ENCODE peak calls at places on chromosomes 16 and 17, in ten cellular contexts. One of them, this sample, is unnamed.

GRCh38 chr17:48642059-48642842 is 16.1 kb upstream of the HOXB9 start:
- DNase-seq in CD8-positive, alpha-beta T cell: no peak
- DNase-seq in foreskin keratinocyte: no peak
- DNase-seq in CD4-positive, alpha-beta memory T cell: no peak
- DNase-seq in SJSA1: no peak
- DNase-seq in SK-N-SH: peak; percentile 35
- DNase-seq in breast epithelium: no peak
- DNase-seq in heart left ventricle: no peak
- DNase-seq in prostate gland: no peak
- DNase-seq in aorta: no peak
- DNase-seq in this sample: no peak

GRCh38 chr16:53055603-53056527 is 1.1 kb downstream of the CHD9 start:
- DNase-seq in heart left ventricle: peak; percentile 56
- DNase-seq in aorta: no peak
- DNase-seq in SJSA1: peak; percentile 73
- DNase-seq in CD4-positive, alpha-beta memory T cell: no peak
- DNase-seq in foreskin keratinocyte: peak; percentile 59
- DNase-seq in CD8-positive, alpha-beta T cell: no peak
- DNase-seq in SK-N-SH: peak; percentile 43
- DNase-seq in prostate gland: peak; percentile 37
- DNase-seq in breast epithelium: peak; percentile 37
- DNase-seq in this sample: peak; percentile 30

GRCh38 chr17:36496018-36496789 is 9.7 kb downstream of the ZNHIT3 start:
- DNase-seq in prostate gland: no peak
- DNase-seq in SJSA1: no peak
- DNase-seq in breast epithelium: no peak
- DNase-seq in SK-N-SH: no peak
- DNase-seq in CD4-positive, alpha-beta memory T cell: no peak
- DNase-seq in foreskin keratinocyte: no peak
- DNase-seq in CD8-positive, alpha-beta T cell: no peak
- DNase-seq in heart left ventricle: no peak
- DNase-seq in aorta: no peak
- DNase-seq in this sample: no peak

GRCh38 chr17:968812-969766 is 10.5 kb downstream of the NXN start:
- DNase-seq in breast epithelium: no peak
- DNase-seq in SK-N-SH: peak; percentile 34
- DNase-seq in SJSA1: no peak
- DNase-seq in prostate gland: no peak
- DNase-seq in foreskin keratinocyte: peak; percentile 78
- DNase-seq in aorta: no peak
- DNase-seq in CD4-positive, alpha-beta memory T cell: no peak
- DNase-seq in heart left ventricle: no peak
- DNase-seq in CD8-positive, alpha-beta T cell: no peak
- DNase-seq in this sample: peak; percentile 56

GRCh38 chr16:15856901-15857778 is at the start of gene MYH11:
- DNase-seq in CD4-positive, alpha-beta memory T cell: no peak
- DNase-seq in SJSA1: no peak
- DNase-seq in heart left ventricle: peak; percentile 19
- DNase-seq in aorta: peak; percentile 67
- DNase-seq in CD8-positive, alpha-beta T cell: no peak
- DNase-seq in prostate gland: no peak
- DNase-seq in SK-N-SH: peak; percentile 56
- DNase-seq in foreskin keratinocyte: peak; percentile 26
- DNase-seq in breast epithelium: peak; percentile 42
- DNase-seq in this sample: no peak

GRCh38 chr17:67652433-67652832 is 65.3 kb upstream of the NOL11 start:
- DNase-seq in prostate gland: no peak
- DNase-seq in aorta: no peak
- DNase-seq in foreskin keratinocyte: no peak
- DNase-seq in SJSA1: no peak
- DNase-seq in breast epithelium: no peak
- DNase-seq in CD4-positive, alpha-beta memory T cell: no peak
- DNase-seq in heart left ventricle: no peak
- DNase-seq in CD8-positive, alpha-beta T cell: no peak
- DNase-seq in SK-N-SH: no peak
- DNase-seq in this sample: no peak

GRCh38 chr17:80025140-80025539 is 10.5 kb downstream of the TBC1D16 start:
- DNase-seq in CD8-positive, alpha-beta T cell: no peak
- DNase-seq in prostate gland: peak; percentile 62
- DNase-seq in SK-N-SH: peak; percentile 59
- DNase-seq in foreskin keratinocyte: peak; percentile 71
- DNase-seq in breast epithelium: no peak
- DNase-seq in heart left ventricle: no peak
- DNase-seq in SJSA1: no peak
- DNase-seq in CD4-positive, alpha-beta memory T cell: no peak
- DNase-seq in aorta: no peak
- DNase-seq in this sample: peak; percentile 100

GRCh38 chr16:65323655-65324237 is 201.9 kb upstream of the CDH11 start:
- DNase-seq in foreskin keratinocyte: no peak
- DNase-seq in heart left ventricle: no peak
- DNase-seq in CD8-positive, alpha-beta T cell: no peak
- DNase-seq in CD4-positive, alpha-beta memory T cell: no peak
- DNase-seq in SJSA1: no peak
- DNase-seq in aorta: no peak
- DNase-seq in breast epithelium: no peak
- DNase-seq in prostate gland: no peak
- DNase-seq in SK-N-SH: no peak
- DNase-seq in this sample: no peak

GRCh38 chr17:4014148-4014927 is 50.1 kb upstream of the ATP2A3 start:
- DNase-seq in CD8-positive, alpha-beta T cell: no peak
- DNase-seq in heart left ventricle: no peak
- DNase-seq in SJSA1: no peak
- DNase-seq in SK-N-SH: no peak
- DNase-seq in CD4-positive, alpha-beta memory T cell: no peak
- DNase-seq in aorta: no peak
- DNase-seq in breast epithelium: no peak
- DNase-seq in prostate gland: no peak
- DNase-seq in foreskin keratinocyte: no peak
- DNase-seq in this sample: peak; percentile 78

GRCh38 chr17:4019400-4019799 is 55.2 kb upstream of the ATP2A3 start:
- DNase-seq in foreskin keratinocyte: no peak
- DNase-seq in CD8-positive, alpha-beta T cell: no peak
- DNase-seq in prostate gland: no peak
- DNase-seq in CD4-positive, alpha-beta memory T cell: no peak
- DNase-seq in breast epithelium: no peak
- DNase-seq in SK-N-SH: no peak
- DNase-seq in heart left ventricle: no peak
- DNase-seq in aorta: no peak
- DNase-seq in SJSA1: no peak
- DNase-seq in this sample: no peak

GRCh38 chr17:4020096-4020495 is 55.9 kb upstream of the ATP2A3 start:
- DNase-seq in foreskin keratinocyte: no peak
- DNase-seq in SJSA1: no peak
- DNase-seq in CD4-positive, alpha-beta memory T cell: no peak
- DNase-seq in prostate gland: no peak
- DNase-seq in heart left ventricle: no peak
- DNase-seq in aorta: no peak
- DNase-seq in CD8-positive, alpha-beta T cell: no peak
- DNase-seq in SK-N-SH: no peak
- DNase-seq in breast epithelium: no peak
- DNase-seq in this sample: no peak

GRCh38 chr17:4018446-4018845 is 54.2 kb upstream of the ATP2A3 start:
- DNase-seq in SK-N-SH: no peak
- DNase-seq in CD4-positive, alpha-beta memory T cell: no peak
- DNase-seq in breast epithelium: no peak
- DNase-seq in prostate gland: no peak
- DNase-seq in CD8-positive, alpha-beta T cell: no peak
- DNase-seq in SJSA1: no peak
- DNase-seq in aorta: no peak
- DNase-seq in foreskin keratinocyte: no peak
- DNase-seq in heart left ventricle: no peak
- DNase-seq in this sample: peak; percentile 44

DNA sequence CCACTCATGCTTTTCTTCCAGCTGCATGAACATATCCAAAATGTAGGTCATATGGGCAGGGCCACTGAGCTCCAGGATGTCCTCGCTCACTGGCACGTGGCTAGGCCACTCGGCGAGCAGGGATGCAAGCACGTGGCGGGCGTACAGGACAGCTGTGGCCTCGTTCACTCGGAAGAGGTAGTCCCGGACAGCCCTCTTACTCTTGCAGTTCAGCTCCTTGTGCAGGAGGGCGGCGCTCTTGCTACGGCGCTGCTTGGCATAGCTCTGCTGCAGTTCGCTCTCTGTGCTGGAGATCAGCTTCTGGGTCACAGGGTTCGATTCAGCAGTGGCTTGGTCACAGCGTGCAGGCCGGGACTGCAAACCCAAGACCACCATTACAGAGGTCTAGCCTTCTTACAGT is 53.1 kb upstream of the ATP2A3 start:
- DNase-seq in SJSA1: no peak
- DNase-seq in heart left ventricle: no peak
- DNase-seq in breast epithelium: no peak
- DNase-seq in CD8-positive, alpha-beta T cell: no peak
- DNase-seq in CD4-positive, alpha-beta memory T cell: no peak
- DNase-seq in foreskin keratinocyte: no peak
- DNase-seq in aorta: no peak
- DNase-seq in SK-N-SH: no peak
- DNase-seq in prostate gland: no peak
- DNase-seq in this sample: no peak
- H3K27ac ChIP-seq in SJSA1: no peak overlapping the region
- H3K27ac ChIP-seq in heart left ventricle: no peak overlapping the region
- H3K27ac ChIP-seq in breast epithelium: no peak overlapping the region
- H3K27ac ChIP-seq in CD8-positive, alpha-beta T cell: no peak overlapping the region
- H3K27ac ChIP-seq in CD4-positive, alpha-beta memory T cell: no peak overlapping the region
- H3K27ac ChIP-seq in foreskin keratinocyte: no peak overlapping the region
- H3K27ac ChIP-seq in aorta: no peak overlapping the region
- H3K27ac ChIP-seq in SK-N-SH: no peak overlapping the region
- H3K27ac ChIP-seq in prostate gland: no peak overlapping the region
- H3K27ac ChIP-seq in this sample: no peak overlapping the region

GRCh38 chr16:77433146-77433545 is 1.7 kb downstream of the ADAMTS18 start:
- DNase-seq in CD4-positive, alpha-beta memory T cell: no peak
- DNase-seq in SK-N-SH: no peak
- DNase-seq in prostate gland: no peak
- DNase-seq in SJSA1: no peak
- DNase-seq in breast epithelium: no peak
- DNase-seq in heart left ventricle: no peak
- DNase-seq in CD8-positive, alpha-beta T cell: no peak
- DNase-seq in foreskin keratinocyte: no peak
- DNase-seq in aorta: no peak
- DNase-seq in this sample: no peak

GRCh38 chr16:77434022-77434364 is 841 bp downstream of the ADAMTS18 start:
- DNase-seq in aorta: no peak
- DNase-seq in prostate gland: no peak
- DNase-seq in breast epithelium: no peak
- DNase-seq in heart left ventricle: no peak
- DNase-seq in SJSA1: no peak
- DNase-seq in CD8-positive, alpha-beta T cell: no peak
- DNase-seq in foreskin keratinocyte: no peak
- DNase-seq in CD4-positive, alpha-beta memory T cell: no peak
- DNase-seq in SK-N-SH: no peak
- DNase-seq in this sample: no peak

GRCh38 chr16:77437859-77438258 is 3.0 kb upstream of the ADAMTS18 start:
- DNase-seq in prostate gland: no peak
- DNase-seq in SK-N-SH: no peak
- DNase-seq in breast epithelium: no peak
- DNase-seq in aorta: no peak
- DNase-seq in CD4-positive, alpha-beta memory T cell: no peak
- DNase-seq in CD8-positive, alpha-beta T cell: no peak
- DNase-seq in SJSA1: no peak
- DNase-seq in foreskin keratinocyte: no peak
- DNase-seq in heart left ventricle: no peak
- DNase-seq in this sample: no peak

GRCh38 chr16:77434365-77435239 is at the start of gene ADAMTS18:
- DNase-seq in heart left ventricle: no peak
- DNase-seq in prostate gland: no peak
- DNase-seq in aorta: no peak
- DNase-seq in SJSA1: no peak
- DNase-seq in SK-N-SH: peak; percentile 21
- DNase-seq in foreskin keratinocyte: no peak
- DNase-seq in CD8-positive, alpha-beta T cell: no peak
- DNase-seq in CD4-positive, alpha-beta memory T cell: no peak
- DNase-seq in breast epithelium: no peak
- DNase-seq in this sample: no peak

DNA sequence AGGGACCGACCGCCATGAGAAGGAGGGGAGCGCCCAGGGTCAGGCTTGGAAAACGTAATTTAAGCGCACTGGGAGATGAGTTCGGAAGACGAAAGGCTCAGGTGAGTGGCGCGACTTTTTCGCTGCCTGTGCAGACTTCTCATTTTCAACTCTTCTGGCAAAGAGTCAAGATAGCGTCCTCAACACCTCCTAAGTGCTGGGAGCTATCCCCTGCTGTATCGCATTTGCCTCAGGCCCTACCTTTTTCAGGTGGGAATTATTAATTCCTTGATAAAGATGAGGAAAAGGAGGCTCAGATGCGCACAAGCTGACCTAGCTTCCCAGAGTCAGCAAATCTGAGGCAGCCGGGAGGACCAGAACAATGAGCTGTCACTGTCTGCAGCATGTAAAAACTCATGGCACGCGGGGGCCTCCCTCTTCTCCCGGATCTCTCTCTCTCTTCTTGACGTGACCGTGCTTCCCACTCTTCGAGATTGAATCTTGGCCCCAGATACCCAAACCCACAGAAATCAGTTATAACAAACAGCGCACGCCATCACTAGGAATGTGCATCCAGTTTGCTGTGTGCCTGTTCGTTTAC is 496 bp upstream of the ADAMTS18 start:
- DNase-seq in foreskin keratinocyte: no peak
- DNase-seq in CD8-positive, alpha-beta T cell: no peak
- DNase-seq in prostate gland: peak; percentile 49
- DNase-seq in heart left ventricle: no peak
- DNase-seq in SJSA1: no peak
- DNase-seq in breast epithelium: no peak
- DNase-seq in SK-N-SH: no peak
- DNase-seq in CD4-positive, alpha-beta memory T cell: no peak
- DNase-seq in aorta: no peak
- DNase-seq in this sample: no peak
- H3K4me1 ChIP-seq in foreskin keratinocyte: no peaks in the 10 kb centered on the region
- H3K4me1 ChIP-seq in CD8-positive, alpha-beta T cell: no peaks in the 10 kb centered on the region
- H3K4me1 ChIP-seq in prostate gland: peaks cover 3% of the 10 kb centered on the region
- H3K4me1 ChIP-seq in heart left ventricle: no peaks in the 10 kb centered on the region
- H3K4me1 ChIP-seq in SJSA1: no peaks in the 10 kb centered on the region
- H3K4me1 ChIP-seq in breast epithelium: no peaks in the 10 kb centered on the region
- H3K4me1 ChIP-seq in SK-N-SH: no peaks in the 10 kb centered on the region
- H3K4me1 ChIP-seq in CD4-positive, alpha-beta memory T cell: no peaks in the 10 kb centered on the region
- H3K4me1 ChIP-seq in aorta: no peaks in the 10 kb centered on the region
- H3K4me1 ChIP-seq in this sample: no peaks in the 10 kb centered on the region

DNA sequence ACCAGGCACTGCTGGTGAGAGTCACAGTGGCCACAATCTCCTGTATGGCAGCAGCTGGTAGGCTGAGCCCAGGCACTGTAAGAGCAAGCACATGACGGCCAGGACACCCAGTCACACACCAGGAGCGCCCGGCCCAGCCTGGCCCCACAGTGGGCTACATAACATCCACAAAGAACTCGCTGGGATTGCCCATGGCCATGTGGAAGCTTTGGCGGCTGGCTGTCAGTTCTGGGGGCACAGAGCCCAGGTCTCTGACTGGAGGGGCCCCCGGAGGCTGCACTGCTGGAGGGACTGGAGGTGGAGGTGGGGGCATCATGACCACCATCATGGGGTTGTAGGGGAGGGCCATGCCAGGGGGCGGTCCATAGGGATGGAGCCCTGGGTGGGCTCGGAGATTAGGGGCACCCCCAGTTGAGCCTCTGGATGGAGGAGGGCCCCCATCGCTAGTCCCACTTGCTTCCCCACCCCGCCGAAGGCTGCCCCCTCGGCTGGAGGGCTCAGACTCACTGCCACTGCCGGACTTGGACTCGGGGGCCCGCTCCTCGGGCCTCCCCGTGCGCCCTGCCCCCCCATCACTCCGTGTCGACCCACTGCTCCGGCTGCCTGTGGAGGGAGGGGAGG is 6.1 kb downstream of the ACADVL start:
- DNase-seq in SK-N-SH: no peak
- DNase-seq in heart left ventricle: no peak
- DNase-seq in breast epithelium: no peak
- DNase-seq in prostate gland: no peak
- DNase-seq in foreskin keratinocyte: no peak
- DNase-seq in aorta: no peak
- DNase-seq in CD4-positive, alpha-beta memory T cell: no peak
- DNase-seq in CD8-positive, alpha-beta T cell: no peak
- DNase-seq in SJSA1: peak; percentile 41
- DNase-seq in this sample: no peak
- H3K27ac ChIP-seq in SK-N-SH: peak overlapping the region; percentile 17
- H3K27ac ChIP-seq in heart left ventricle: no peak overlapping the region
- H3K27ac ChIP-seq in breast epithelium: peak overlapping the region; percentile 21
- H3K27ac ChIP-seq in prostate gland: peak overlapping the region; percentile 57
- H3K27ac ChIP-seq in foreskin keratinocyte: no peak overlapping the region
- H3K27ac ChIP-seq in aorta: no peak overlapping the region
- H3K27ac ChIP-seq in CD4-positive, alpha-beta memory T cell: no peak overlapping the region
- H3K27ac ChIP-seq in CD8-positive, alpha-beta T cell: no peak overlapping the region
- H3K27ac ChIP-seq in SJSA1: no peak overlapping the region
- H3K27ac ChIP-seq in this sample: no peak overlapping the region

DNA sequence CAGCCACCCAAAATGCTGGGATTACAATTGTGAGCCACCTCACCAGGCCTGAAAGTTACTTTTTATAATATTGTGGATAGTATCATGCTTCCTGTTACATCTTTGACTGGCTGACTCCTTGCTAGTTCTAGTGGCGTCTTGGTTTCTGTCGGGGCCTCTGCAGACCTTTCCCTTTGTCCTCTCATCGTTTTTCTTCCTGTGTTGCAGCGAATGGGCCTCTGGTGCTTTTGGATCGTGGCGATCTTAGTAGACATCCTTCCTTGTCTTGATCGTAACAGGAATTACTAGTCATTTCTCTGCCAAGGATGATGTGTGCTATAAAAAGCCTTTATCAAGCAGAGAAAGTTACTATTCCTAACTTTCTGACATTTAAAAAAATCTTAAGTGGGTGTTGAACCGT is 20.8 kb downstream of the ASPSCR1 start:
- DNase-seq in prostate gland: no peak
- DNase-seq in CD4-positive, alpha-beta memory T cell: no peak
- DNase-seq in foreskin keratinocyte: no peak
- DNase-seq in SK-N-SH: no peak
- DNase-seq in SJSA1: no peak
- DNase-seq in aorta: no peak
- DNase-seq in CD8-positive, alpha-beta T cell: no peak
- DNase-seq in heart left ventricle: no peak
- DNase-seq in breast epithelium: no peak
- DNase-seq in this sample: no peak
- H3K4me1 ChIP-seq in prostate gland: no peaks in the 10 kb centered on the region
- H3K4me1 ChIP-seq in CD4-positive, alpha-beta memory T cell: no peaks in the 10 kb centered on the region
- H3K4me1 ChIP-seq in foreskin keratinocyte: peaks cover 3% of the 10 kb centered on the region
- H3K4me1 ChIP-seq in SK-N-SH: no peaks in the 10 kb centered on the region
- H3K4me1 ChIP-seq in SJSA1: peaks cover 27% of the 10 kb centered on the region
- H3K4me1 ChIP-seq in aorta: no peaks in the 10 kb centered on the region
- H3K4me1 ChIP-seq in CD8-positive, alpha-beta T cell: no peaks in the 10 kb centered on the region
- H3K4me1 ChIP-seq in heart left ventricle: peaks cover 8% of the 10 kb centered on the region
- H3K4me1 ChIP-seq in breast epithelium: peaks cover 4% of the 10 kb centered on the region
- H3K4me1 ChIP-seq in this sample: peaks cover 35% of the 10 kb centered on the region

This sample was measured in SJCRH30.